ENCODE peak calls at places on chromosomes 2 and 18, in four cellular contexts. W, R, M and U are unnamed samples.

GRCh38 chr18:45602926-45603325 is 12.3 kb upstream of the SLC14A2 start:
- DNase-seq in R (no peak), W (no peak), M (no peak), U (no peak)

GRCh38 chr2:40814621-40815020 is 362.7 kb upstream of the SLC8A1 start:
- DNase-seq in R (no peak), W (no peak), M (no peak), U (no peak)

GRCh38 chr2:164967781-164968228 is 12.5 kb upstream of the SLC38A11 start:
- DNase-seq in M (no peak), W (no peak), R (no peak), U (no peak)

GRCh38 chr18:53018791-53019190 is 678.8 kb downstream of the DCC start:
- DNase-seq in R (no peak), M (peak), W (no peak), U (peak)

GRCh38 chr2:102008490-102008889 is 16.7 kb downstream of the IL1R2 start:
- DNase-seq in M (no peak), R (no peak), W (no peak), U (no peak)

GRCh38 chr2:84441036-84441435 is 18.0 kb downstream of the SUCLG1 start:
- DNase-seq in M (peak), R (no peak), W (no peak), U (peak)

GRCh38 chr2:16628316-16628715 is 37.3 kb downstream of the CYRIA start:
- DNase-seq in M (no peak), W (no peak), R (no peak), U (no peak)

GRCh38 chr2:33013684-33014110 is 66.9 kb downstream of the LTBP1 start:
- DNase-seq in M (no peak), W (no peak), R (no peak), U (no peak)